ENCODE peak calls at places on chromosome 2, in five cellular contexts. One of them, this sample, is unnamed.

GRCh38 chr2:191869178-191869577 is 22.3 kb upstream of the CAVIN2 start:
- DNase-seq in breast epithelium: no peak
- DNase-seq in body of pancreas: no peak
- DNase-seq in stimulated activated naive CD8-positive, alpha-beta T cell treated with anti-CD3 and anti-CD28 coated beads, Interleukin-15, Interleukin-2, amounts not matched to agents 100 U/mL and 50 U/mL, for 24 hours: no peak
- DNase-seq in aorta: no peak
- DNase-seq in this sample: peak

GRCh38 chr2:219902870-219903269 is 275.4 kb downstream of the SLC4A3 start:
- DNase-seq in aorta: no peak
- DNase-seq in breast epithelium: no peak
- DNase-seq in body of pancreas: no peak
- DNase-seq in stimulated activated naive CD8-positive, alpha-beta T cell treated with anti-CD3 and anti-CD28 coated beads, Interleukin-15, Interleukin-2, amounts not matched to agents 100 U/mL and 50 U/mL, for 24 hours: no peak
- DNase-seq in this sample: no peak

GRCh38 chr2:187917535-187917934 is 363.3 kb upstream of the TFPI start:
- DNase-seq in breast epithelium: no peak
- DNase-seq in stimulated activated naive CD8-positive, alpha-beta T cell treated with anti-CD3 and anti-CD28 coated beads, Interleukin-15, Interleukin-2, amounts not matched to agents 100 U/mL and 50 U/mL, for 24 hours: no peak
- DNase-seq in aorta: no peak
- DNase-seq in body of pancreas: no peak
- DNase-seq in this sample: no peak

GRCh38 chr2:143058795-143059194 is 70.4 kb upstream of the ARHGAP15 start:
- DNase-seq in breast epithelium: no peak
- DNase-seq in body of pancreas: no peak
- DNase-seq in stimulated activated naive CD8-positive, alpha-beta T cell treated with anti-CD3 and anti-CD28 coated beads, Interleukin-15, Interleukin-2, amounts not matched to agents 100 U/mL and 50 U/mL, for 24 hours: no peak
- DNase-seq in aorta: no peak
- DNase-seq in this sample: no peak

GRCh38 chr2:241636182-241636982 is 576 bp downstream of the THAP4 start:
- DNase-seq in breast epithelium: no peak
- DNase-seq in stimulated activated naive CD8-positive, alpha-beta T cell treated with anti-CD3 and anti-CD28 coated beads, Interleukin-15, Interleukin-2, amounts not matched to agents 100 U/mL and 50 U/mL, for 24 hours: peak
- DNase-seq in body of pancreas: peak
- DNase-seq in aorta: peak
- DNase-seq in this sample: peak

GRCh38 chr2:44833123-44834069 is 108.1 kb upstream of the SIX3 start:
- DNase-seq in breast epithelium: no peak
- DNase-seq in stimulated activated naive CD8-positive, alpha-beta T cell treated with anti-CD3 and anti-CD28 coated beads, Interleukin-15, Interleukin-2, amounts not matched to agents 100 U/mL and 50 U/mL, for 24 hours: no peak
- DNase-seq in body of pancreas: no peak
- DNase-seq in aorta: no peak
- DNase-seq in this sample: peak

GRCh38 chr2:188303363-188304031 is 11.8 kb downstream of the GULP1 start:
- DNase-seq in stimulated activated naive CD8-positive, alpha-beta T cell treated with anti-CD3 and anti-CD28 coated beads, Interleukin-15, Interleukin-2, amounts not matched to agents 100 U/mL and 50 U/mL, for 24 hours: no peak
- DNase-seq in body of pancreas: no peak
- DNase-seq in aorta: no peak
- DNase-seq in breast epithelium: no peak
- DNase-seq in this sample: no peak

GRCh38 chr2:128535928-128536327 is 217.3 kb upstream of the HS6ST1 start:
- DNase-seq in aorta: no peak
- DNase-seq in stimulated activated naive CD8-positive, alpha-beta T cell treated with anti-CD3 and anti-CD28 coated beads, Interleukin-15, Interleukin-2, amounts not matched to agents 100 U/mL and 50 U/mL, for 24 hours: no peak
- DNase-seq in breast epithelium: no peak
- DNase-seq in body of pancreas: no peak
- DNase-seq in this sample: no peak

GRCh38 chr2:235518317-235519090 is 24.7 kb downstream of the AGAP1 start:
- DNase-seq in stimulated activated naive CD8-positive, alpha-beta T cell treated with anti-CD3 and anti-CD28 coated beads, Interleukin-15, Interleukin-2, amounts not matched to agents 100 U/mL and 50 U/mL, for 24 hours: no peak
- DNase-seq in aorta: no peak
- DNase-seq in body of pancreas: no peak
- DNase-seq in breast epithelium: no peak
- DNase-seq in this sample: no peak

GRCh38 chr2:23092831-23093230 is 292.1 kb upstream of the KLHL29 start:
- DNase-seq in stimulated activated naive CD8-positive, alpha-beta T cell treated with anti-CD3 and anti-CD28 coated beads, Interleukin-15, Interleukin-2, amounts not matched to agents 100 U/mL and 50 U/mL, for 24 hours: no peak
- DNase-seq in body of pancreas: no peak
- DNase-seq in breast epithelium: no peak
- DNase-seq in aorta: no peak
- DNase-seq in this sample: no peak